ENCODE peak calls at places on chromosomes 12 and 14, in four cellular contexts. X is CD8-positive, alpha-beta T cell; V is breast epithelium; E is brain microvascular endothelial cell. P is an unnamed sample.

GRCh38 chr14:45906257-45906656 is 653.3 kb upstream of the MIS18BP1 start:
- DNase-seq in X (no peak), V (no peak), E (no peak), P (no peak)

GRCh38 chr14:63267171-63267570 is 51.6 kb downstream of the GPHB5 start:
- DNase-seq in X (no peak), V (no peak), E (no peak), P (no peak)

GRCh38 chr12:31662176-31662849 is 2.8 kb downstream of the ETFBKMT start:
- DNase-seq in X (no peak), V (no peak), E (no peak), P (no peak)

GRCh38 chr14:70186826-70187483 is 1.8 kb downstream of the SLC8A3 start:
- DNase-seq in X (no peak), V (no peak), E (no peak), P (no peak)

GRCh38 chr14:57533214-57533613 is 39.6 kb upstream of the CCDC198 start:
- DNase-seq in X (no peak), V (no peak), E (peak; percentile 8), P (no peak)

GRCh38 chr12:57622293-57623245 is 10.4 kb downstream of the B4GALNT1 start:
- DNase-seq in X (no peak), V (no peak), E (no peak), P (no peak)

GRCh38 chr14:41350476-41350875 is 256.2 kb upstream of the LRFN5 start:
- DNase-seq in X (no peak), V (no peak), E (no peak), P (no peak)

GRCh38 chr12:60451457-60451856 is 855.6 kb downstream of the SLC16A7 start:
- DNase-seq in X (no peak), V (no peak), E (no peak), P (no peak)

GRCh38 chr14:67571275-67571990 is 28.6 kb downstream of the PIGH start:
- DNase-seq in X (peak; percentile 61), V (peak; percentile 40), E (peak; percentile 47), P (peak; percentile 51)

DNA sequence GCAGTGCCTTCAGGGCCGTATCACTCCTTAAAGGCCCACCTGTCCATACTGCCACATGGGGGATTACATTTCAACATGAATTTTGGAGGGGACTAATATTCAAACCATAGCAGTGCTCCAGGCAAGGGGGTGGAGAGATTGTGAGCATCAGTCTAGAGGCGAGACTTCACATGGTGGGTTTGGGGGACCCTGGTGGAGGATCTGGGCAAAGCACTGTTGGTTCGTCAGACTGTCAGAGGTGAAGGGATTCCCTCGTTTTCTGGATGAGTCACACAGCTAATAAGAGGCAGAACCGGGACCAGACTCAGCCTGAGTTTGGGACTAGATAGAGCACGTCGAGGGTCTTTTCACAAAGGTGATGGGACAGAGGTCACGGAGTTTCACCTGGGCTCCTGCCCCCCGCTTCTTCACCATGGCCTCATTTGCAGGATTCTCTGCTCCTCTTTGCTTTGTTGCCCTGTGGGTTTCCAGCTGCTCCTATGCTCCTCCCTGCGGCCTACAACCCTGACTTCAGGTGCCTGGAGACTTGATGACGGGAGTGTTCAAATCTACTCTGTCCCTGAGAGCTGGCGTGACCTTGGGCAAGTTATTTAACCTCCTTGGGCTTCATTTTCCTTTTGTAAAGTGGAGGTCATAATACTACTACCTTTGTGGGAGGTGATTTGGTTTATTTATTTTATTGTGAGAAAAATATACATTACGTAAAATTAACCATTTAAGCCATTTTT is 41.5 kb downstream of the TEAD4 start:
- DNase-seq in X (no peak), V (no peak), E (no peak), P (no peak)
- H3K36me3 ChIP-seq in X (no peaks in the 10 kb centered on the region), V (no peaks in the 10 kb centered on the region), E (no peaks in the 10 kb centered on the region), P (no peaks in the 10 kb centered on the region)

GRCh38 chr14:52949711-52950409 is 990 bp downstream of the FERMT2 start:
- DNase-seq in X (no peak), V (no peak), E (peak; percentile 43), P (peak; percentile 30)

GRCh38 chr14:52949249-52949648 is 1.6 kb downstream of the FERMT2 start:
- DNase-seq in X (no peak), V (no peak), E (no peak), P (no peak)

GRCh38 chr14:52951730-52952481 is 1.1 kb upstream of the FERMT2 start:
- DNase-seq in X (no peak), V (peak; percentile 55), E (peak; percentile 78), P (peak; percentile 61)

GRCh38 chr14:52950898-52951729 is at the start of gene FERMT2:
- DNase-seq in X (no peak), V (peak; percentile 80), E (peak; percentile 72), P (peak; percentile 92)

DNA sequence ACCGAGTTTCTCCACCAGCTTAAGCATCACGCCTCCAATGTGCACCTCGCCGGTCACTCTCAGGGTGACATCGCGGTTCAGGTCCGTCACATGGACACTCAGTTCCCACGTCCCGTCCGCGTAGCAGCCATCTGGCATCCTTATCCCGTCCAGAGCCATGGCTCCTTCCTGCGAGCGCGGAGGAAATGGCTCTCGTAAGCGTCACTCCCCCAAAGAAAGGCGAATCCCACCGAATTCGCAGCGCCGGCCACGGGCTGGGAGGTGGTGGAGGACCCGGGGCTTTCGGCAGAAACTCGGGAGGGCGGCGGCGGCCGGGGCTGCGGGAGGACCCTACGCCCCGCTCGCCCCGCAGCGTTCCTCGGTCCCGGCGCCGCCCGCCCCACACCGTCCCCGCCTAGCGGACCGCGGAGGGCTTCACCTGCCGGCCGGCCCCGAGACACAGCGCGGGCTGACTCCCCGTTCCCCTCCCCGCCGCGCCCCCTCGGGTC is 396 bp downstream of the FERMT2 start:
- DNase-seq in X (no peak), V (peak; percentile 51), E (peak; percentile 29), P (peak; percentile 65)
- H3K27ac ChIP-seq in X (no peak overlapping the region), V (peak overlapping the region; percentile 96), E (peak overlapping the region; percentile 91), P (peak overlapping the region; percentile 100)

DNA sequence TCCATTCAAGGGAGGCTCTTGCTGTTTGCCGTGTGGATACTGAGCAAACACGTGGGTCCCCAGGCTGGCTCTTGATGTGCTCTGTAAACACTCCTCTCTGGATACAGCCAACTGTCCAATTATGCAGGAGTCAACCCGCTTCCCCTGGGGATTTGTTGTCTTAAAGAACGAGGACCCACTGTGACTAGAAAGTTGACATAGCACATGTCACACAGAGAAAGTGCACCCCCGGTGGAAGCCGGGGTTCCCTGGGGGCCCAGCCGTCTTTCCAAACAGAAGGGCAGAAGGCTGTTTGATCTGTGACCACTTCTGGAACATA is 75.9 kb upstream of the CEP83 start:
- DNase-seq in X (no peak), V (no peak), E (no peak), P (no peak)
- TF ChIP-seq CTCF in X (no peak), V (no peak), E (no peak), P (no peak)

GRCh38 chr12:111785651-111786050 is 18.9 kb downstream of the ALDH2 start:
- DNase-seq in X (no peak), V (no peak), E (no peak), P (no peak)

GRCh38 chr12:111781085-111781658 is 14.4 kb downstream of the ALDH2 start:
- DNase-seq in X (no peak), V (no peak), E (no peak), P (no peak)

GRCh38 chr12:111780615-111781014 is 13.9 kb downstream of the ALDH2 start:
- DNase-seq in X (no peak), V (no peak), E (no peak), P (no peak)

GRCh38 chr12:111784953-111785352 is 18.2 kb downstream of the ALDH2 start:
- DNase-seq in X (no peak), V (no peak), E (no peak), P (no peak)

GRCh38 chr12:111783046-111783445 is 16.3 kb downstream of the ALDH2 start:
- DNase-seq in X (no peak), V (no peak), E (no peak), P (no peak)
- H3K36me3 ChIP-seq in X (no peaks in the 10 kb centered on the region), V (no peaks in the 10 kb centered on the region), E (no peaks in the 10 kb centered on the region), P (no peaks in the 10 kb centered on the region)